ENCODE peak calls at places on chromosomes 13 and 19, in eight cellular contexts. F is body of pancreas, H is cardiac fibroblast, Z is SK-N-SH, G is AG10803, T is heart right ventricle, N is choroid plexus epithelial cell, I is uterus. J is an unnamed sample.

GRCh38 chr13:22455036-22455435 is 725.7 kb upstream of the SGCG start:
- DNase-seq in F (no peak), H (no peak), Z (no peak), G (no peak), T (no peak), N (no peak), I (no peak), J (no peak)

GRCh38 chr13:26246154-26246553 is 7.8 kb upstream of the CDK8 start:
- DNase-seq in F (no peak), H (no peak), Z (no peak), G (no peak), T (no peak), N (peak), I (no peak), J (no peak)

GRCh38 chr19:28519950-28520861 is 692.7 kb downstream of the UQCRFS1 start:
- DNase-seq in F (peak), H (no peak), Z (no peak), G (peak), T (no peak), N (no peak), I (peak), J (no peak)

GRCh38 chr19:35011091-35011689 is 11.1 kb downstream of the GRAMD1A start:
- DNase-seq in F (no peak), H (no peak), Z (no peak), G (no peak), T (no peak), N (no peak), I (no peak), J (no peak)

GRCh38 chr13:109509154-109509905 is 277.1 kb downstream of the IRS2 start:
- DNase-seq in F (no peak), H (peak), Z (no peak), G (peak), T (no peak), N (peak), I (no peak), J (peak)

GRCh38 chr13:25904830-25905229 is 147.0 kb downstream of the SHISA2 start:
- DNase-seq in F (no peak), H (no peak), Z (no peak), G (no peak), T (no peak), N (no peak), I (no peak), J (no peak)

GRCh38 chr13:48595330-48596127 is 58.2 kb upstream of the CYSLTR2 start:
- DNase-seq in F (peak), H (peak), Z (peak), G (peak), T (no peak), N (peak), I (peak), J (peak)

GRCh38 chr13:27971236-27971645 is 2.1 kb upstream of the CDX2 start:
- DNase-seq in F (no peak), H (no peak), Z (peak), G (no peak), T (no peak), N (no peak), I (no peak), J (no peak)

GRCh38 chr13:94759120-94759728 is 46.9 kb upstream of the SOX21 start:
- DNase-seq in F (no peak), H (no peak), Z (no peak), G (no peak), T (no peak), N (no peak), I (no peak), J (no peak)

GRCh38 chr13:48273346-48273745 is 30.2 kb upstream of the RB1 start:
- DNase-seq in F (no peak), H (no peak), Z (no peak), G (no peak), T (no peak), N (no peak), I (no peak), J (no peak)

GRCh38 chr19:39078436-39079200 is 5.5 kb upstream of the ACP7 start:
- DNase-seq in F (no peak), H (peak), Z (no peak), G (peak), T (no peak), N (peak), I (no peak), J (peak)

GRCh38 chr19:10946964-10947657 is 13.7 kb upstream of the SMARCA4 start:
- DNase-seq in F (peak), H (no peak), Z (no peak), G (peak), T (no peak), N (peak), I (no peak), J (peak)

GRCh38 chr19:1855828-1856255 is 7.5 kb downstream of the KLF16 start:
- DNase-seq in F (no peak), H (no peak), Z (no peak), G (peak), T (no peak), N (no peak), I (no peak), J (no peak)

GRCh38 chr13:44920013-44920412 is 69.3 kb downstream of the NUFIP1 start:
- DNase-seq in F (no peak), H (no peak), Z (no peak), G (no peak), T (no peak), N (no peak), I (no peak), J (no peak)

GRCh38 chr13:23984541-23984940 is 87.2 kb upstream of the C1QTNF9B start:
- DNase-seq in F (peak), H (no peak), Z (no peak), G (no peak), T (no peak), N (peak), I (no peak), J (no peak)

GRCh38 chr13:30868806-30869470 is 37.1 kb upstream of the MEDAG start:
- DNase-seq in F (no peak), H (no peak), Z (no peak), G (peak), T (no peak), N (peak), I (no peak), J (peak)

GRCh38 chr19:27738569-27739193 is 1474.3 kb downstream of the UQCRFS1 start:
- DNase-seq in F (no peak), H (no peak), Z (no peak), G (no peak), T (no peak), N (no peak), I (no peak), J (no peak)

GRCh38 chr13:51782026-51782710 is 21.8 kb downstream of the DHRS12 start:
- DNase-seq in F (peak), H (no peak), Z (no peak), G (no peak), T (no peak), N (no peak), I (no peak), J (no peak)

GRCh38 chr13:106899444-106899843 is 331.5 kb upstream of the ARGLU1 start:
- DNase-seq in F (peak), H (no peak), Z (no peak), G (no peak), T (no peak), N (no peak), I (no peak), J (no peak)

GRCh38 chr13:102226591-102226990 is 175.3 kb downstream of the FGF14 start:
- DNase-seq in F (no peak), H (no peak), Z (no peak), G (no peak), T (no peak), N (no peak), I (no peak), J (no peak)

GRCh38 chr19:42081584-42082258 is 5.8 kb downstream of the ZNF574 start:
- DNase-seq in F (peak), H (peak), Z (peak), G (peak), T (no peak), N (peak), I (no peak), J (peak)

GRCh38 chr19:33250500-33250899 is 24.9 kb upstream of the SLC7A10 start:
- DNase-seq in F (no peak), H (no peak), Z (no peak), G (no peak), T (no peak), N (no peak), I (no peak), J (no peak)

GRCh38 chr13:31045621-31046081 is 113.2 kb downstream of the TEX26 start:
- DNase-seq in F (peak), H (peak), Z (no peak), G (peak), T (no peak), N (peak), I (peak), J (peak)

GRCh38 chr13:30818323-30818960 is 83.1 kb downstream of the ALOX5AP start:
- DNase-seq in F (no peak), H (peak), Z (no peak), G (peak), T (no peak), N (peak), I (peak), J (peak)

GRCh38 chr19:42553292-42554045 is 25.2 kb upstream of the CEACAM1 start:
- DNase-seq in F (peak), H (peak), Z (no peak), G (peak), T (peak), N (peak), I (no peak), J (peak)

GRCh38 chr19:46466536-46467199 is 4.7 kb downstream of the PNMA8A start:
- DNase-seq in F (no peak), H (peak), Z (no peak), G (peak), T (peak), N (peak), I (peak), J (peak)

GRCh38 chr13:36154567-36155231 is 23.5 kb upstream of the DCLK1 start:
- DNase-seq in F (no peak), H (peak), Z (peak), G (no peak), T (peak), N (peak), I (no peak), J (peak)

GRCh38 chr13:88196106-88196505 is 524.9 kb downstream of the SLITRK5 start:
- DNase-seq in F (no peak), H (no peak), Z (no peak), G (no peak), T (no peak), N (no peak), I (no peak), J (no peak)

GRCh38 chr19:2719232-2719735 is 1.9 kb downstream of the DIRAS1 start:
- DNase-seq in F (no peak), H (no peak), Z (peak), G (no peak), T (no peak), N (no peak), I (no peak), J (no peak)

GRCh38 chr19:38596057-38596981 is 21.4 kb downstream of the MAP4K1 start:
- DNase-seq in F (peak), H (no peak), Z (peak), G (no peak), T (no peak), N (peak), I (no peak), J (peak)

GRCh38 chr13:32530841-32531253 is 7.7 kb downstream of the N4BP2L2 start:
- DNase-seq in F (peak), H (peak), Z (no peak), G (peak), T (no peak), N (peak), I (no peak), J (peak)

GRCh38 chr19:40632311-40633036 is 31.3 kb downstream of the LTBP4 start:
- DNase-seq in F (no peak), H (no peak), Z (no peak), G (no peak), T (no peak), N (no peak), I (no peak), J (no peak)

GRCh38 chr19:47518139-47518538 is 3.3 kb upstream of the NAPA start:
- DNase-seq in F (no peak), H (no peak), Z (no peak), G (no peak), T (no peak), N (peak), I (no peak), J (peak)

GRCh38 chr19:5631511-5632240 is 8.8 kb downstream of the SAFB start:
- DNase-seq in F (no peak), H (peak), Z (no peak), G (peak), T (no peak), N (peak), I (peak), J (no peak)

GRCh38 chr19:50432221-50432626 is 468 bp upstream of the MYBPC2 start:
- DNase-seq in F (no peak), H (no peak), Z (no peak), G (no peak), T (no peak), N (peak), I (no peak), J (peak)

GRCh38 chr13:93004919-93005318 is 221.7 kb upstream of the GPC6 start:
- DNase-seq in F (no peak), H (peak), Z (no peak), G (peak), T (no peak), N (peak), I (no peak), J (no peak)
- TF ChIP-seq CTCF in F (no peak), H (peak), Z (peak), G (peak), T (no peak), N (peak), I (no peak), J (peak)

GRCh38 chr19:21626924-21627697 is 121.7 kb downstream of the ZNF429 start:
- DNase-seq in F (no peak), H (no peak), Z (no peak), G (no peak), T (no peak), N (no peak), I (no peak), J (no peak)
- H3K4me3 ChIP-seq in F (no peak), H (no peak), Z (no peak), G (no peak), T (no peak), N (no peak), I (no peak), J (no peak)

DNA sequence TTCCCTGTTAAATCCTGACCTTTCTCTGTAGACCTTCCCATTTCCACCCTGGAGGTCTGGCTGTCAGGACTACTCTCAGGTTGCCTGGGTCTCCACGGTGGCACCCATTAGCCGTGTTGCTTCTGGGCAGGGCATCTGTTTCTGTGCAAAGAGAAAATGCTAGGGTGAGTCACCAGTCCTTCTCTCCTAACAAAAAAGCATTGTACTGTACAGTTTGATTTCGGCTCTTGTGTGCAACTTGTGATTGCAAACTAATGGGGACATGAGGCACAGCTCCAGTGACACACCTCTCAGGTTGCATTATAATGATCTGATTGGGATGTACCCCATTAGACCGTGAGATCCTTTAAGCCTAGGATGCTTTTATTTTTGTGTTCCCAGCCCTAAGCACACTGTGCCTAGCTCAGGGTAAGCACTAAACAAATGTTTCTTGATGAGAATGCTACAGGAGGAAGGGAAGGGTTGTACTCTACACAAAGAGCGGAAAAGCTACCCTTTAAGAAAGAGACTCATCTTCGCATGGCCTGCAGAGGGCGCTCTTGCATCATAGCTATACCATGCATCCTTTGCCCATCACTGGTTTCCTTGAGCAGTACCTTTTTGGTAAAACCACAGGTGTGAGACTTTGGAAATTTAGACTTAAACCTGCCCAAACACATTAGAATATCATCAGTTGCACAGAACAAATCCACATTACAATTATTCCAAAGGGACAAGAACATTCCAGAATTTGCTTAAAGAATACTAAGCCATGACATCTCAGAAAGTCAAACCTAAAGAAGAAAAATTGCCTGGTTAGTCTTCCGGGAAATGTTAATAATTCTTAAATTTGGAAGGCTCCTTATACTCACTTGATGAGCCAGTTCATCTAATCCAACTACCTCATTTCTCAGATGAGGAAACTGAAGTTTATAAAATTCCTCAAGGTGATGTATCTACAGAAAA is 20.3 kb upstream of the TRIM13 start:
- DNase-seq in F (peak), H (peak), Z (peak), G (peak), T (peak), N (peak), I (peak), J (peak)
- TF ChIP-seq CTCF in F (peak), H (peak), Z (peak), G (peak), T (peak), N (peak), I (peak), J (peak)

GRCh38 chr13:46213242-46213641 is 1.5 kb downstream of the LRRC63 start:
- DNase-seq in F (no peak), H (no peak), Z (no peak), G (no peak), T (no peak), N (no peak), I (no peak), J (no peak)

GRCh38 chr13:46211116-46211515 is 612 bp upstream of the LRRC63 start:
- DNase-seq in F (no peak), H (peak), Z (peak), G (no peak), T (no peak), N (no peak), I (no peak), J (peak)

GRCh38 chr13:46207828-46208227 is 3.9 kb upstream of the LRRC63 start:
- DNase-seq in F (no peak), H (no peak), Z (no peak), G (no peak), T (no peak), N (no peak), I (no peak), J (no peak)

GRCh38 chr13:46211521-46212351 is at the start of gene LRRC63:
- DNase-seq in F (peak), H (peak), Z (peak), G (peak), T (peak), N (peak), I (peak), J (peak)

GRCh38 chr13:46210362-46211083 is 1.2 kb upstream of the LRRC63 start:
- DNase-seq in F (no peak), H (no peak), Z (no peak), G (no peak), T (no peak), N (no peak), I (no peak), J (no peak)
- H3K4me3 ChIP-seq in F (no peak), H (no peak), Z (no peak), G (no peak), T (no peak), N (no peak), I (no peak), J (no peak)